ENCODE peak calls at places on chromosome 1, in six cellular contexts. One of them, this sample, is unnamed.

GRCh38 chr1:180521474-180522203 is 19.3 kb upstream of the ACBD6 start:
- DNase-seq in A549: no peak
- DNase-seq in GM12878: no peak
- DNase-seq in IMR-90: no peak
- DNase-seq in HepG2: peak; percentile 86
- DNase-seq in K562: no peak
- DNase-seq in this sample: no peak

GRCh38 chr1:240524356-240525071 is 87.4 kb downstream of the GREM2 start:
- DNase-seq in GM12878: no peak
- DNase-seq in K562: no peak
- DNase-seq in HepG2: no peak
- DNase-seq in IMR-90: no peak
- DNase-seq in A549: no peak
- DNase-seq in this sample: no peak

GRCh38 chr1:232302376-232303049 is 327.4 kb downstream of the SIPA1L2 start:
- DNase-seq in HepG2: no peak
- DNase-seq in A549: no peak
- DNase-seq in GM12878: no peak
- DNase-seq in K562: no peak
- DNase-seq in IMR-90: no peak
- DNase-seq in this sample: no peak

GRCh38 chr1:200556005-200556404 is 64.5 kb downstream of the KIF14 start:
- DNase-seq in K562: no peak
- DNase-seq in GM12878: no peak
- DNase-seq in A549: no peak
- DNase-seq in IMR-90: peak; percentile 13
- DNase-seq in HepG2: no peak
- DNase-seq in this sample: no peak

GRCh38 chr1:247113733-247114271 is 9.6 kb upstream of the ZNF669 start:
- DNase-seq in A549: no peak
- DNase-seq in K562: no peak
- DNase-seq in HepG2: no peak
- DNase-seq in IMR-90: no peak
- DNase-seq in GM12878: no peak
- DNase-seq in this sample: no peak

GRCh38 chr1:45493116-45493697 is 2.2 kb upstream of the TESK2 start:
- DNase-seq in K562: peak; percentile 68
- DNase-seq in A549: no peak
- DNase-seq in IMR-90: peak; percentile 51
- DNase-seq in HepG2: peak; percentile 55
- DNase-seq in GM12878: no peak
- DNase-seq in this sample: peak; percentile 25

GRCh38 chr1:86705633-86705985 is 1.2 kb downstream of the SH3GLB1 start:
- DNase-seq in GM12878: no peak
- DNase-seq in A549: no peak
- DNase-seq in HepG2: no peak
- DNase-seq in K562: no peak
- DNase-seq in IMR-90: no peak
- DNase-seq in this sample: no peak

GRCh38 chr1:36639461-36639860 is 156.7 kb upstream of the CSF3R start:
- DNase-seq in HepG2: no peak
- DNase-seq in GM12878: no peak
- DNase-seq in K562: no peak
- DNase-seq in IMR-90: no peak
- DNase-seq in A549: no peak
- DNase-seq in this sample: no peak

GRCh38 chr1:85344256-85344694 is 67.8 kb upstream of the BCL10 start:
- DNase-seq in GM12878: no peak
- DNase-seq in K562: peak; percentile 57
- DNase-seq in HepG2: peak; percentile 44
- DNase-seq in IMR-90: peak; percentile 63
- DNase-seq in A549: peak; percentile 62
- DNase-seq in this sample: peak; percentile 63

GRCh38 chr1:36322786-36323635 is 434 bp downstream of the EVA1B start:
- DNase-seq in A549: no peak
- DNase-seq in IMR-90: peak; percentile 59
- DNase-seq in GM12878: no peak
- DNase-seq in K562: peak; percentile 51
- DNase-seq in HepG2: no peak
- DNase-seq in this sample: no peak

GRCh38 chr1:57506941-57507340 is 83.1 kb upstream of the DAB1 start:
- DNase-seq in A549: no peak
- DNase-seq in HepG2: no peak
- DNase-seq in IMR-90: no peak
- DNase-seq in GM12878: no peak
- DNase-seq in K562: no peak
- DNase-seq in this sample: no peak

GRCh38 chr1:109532365-109533136 is 7.1 kb upstream of the GPR61 start:
- DNase-seq in IMR-90: peak; percentile 68
- DNase-seq in GM12878: no peak
- DNase-seq in A549: peak; percentile 64
- DNase-seq in K562: peak; percentile 88
- DNase-seq in HepG2: peak; percentile 75
- DNase-seq in this sample: peak; percentile 95

GRCh38 chr1:199283814-199284213 is 645.0 kb downstream of the PTPRC start:
- DNase-seq in GM12878: no peak
- DNase-seq in A549: no peak
- DNase-seq in IMR-90: no peak
- DNase-seq in HepG2: no peak
- DNase-seq in K562: no peak
- DNase-seq in this sample: no peak

GRCh38 chr1:236945002-236945401 is 59.2 kb downstream of the MT1HL1 start:
- DNase-seq in IMR-90: no peak
- DNase-seq in K562: peak; percentile 26
- DNase-seq in GM12878: no peak
- DNase-seq in HepG2: no peak
- DNase-seq in A549: no peak
- DNase-seq in this sample: no peak

GRCh38 chr1:83318361-83318760 is 680.6 kb downstream of the TTLL7 start:
- DNase-seq in A549: no peak
- DNase-seq in HepG2: no peak
- DNase-seq in GM12878: no peak
- DNase-seq in IMR-90: no peak
- DNase-seq in K562: no peak
- DNase-seq in this sample: no peak

GRCh38 chr1:182570611-182570970 is 18.5 kb downstream of the RNASEL start:
- DNase-seq in K562: no peak
- DNase-seq in GM12878: no peak
- DNase-seq in A549: no peak
- DNase-seq in IMR-90: no peak
- DNase-seq in HepG2: no peak
- DNase-seq in this sample: no peak

GRCh38 chr1:189782280-189782679 is 695.4 kb downstream of the BRINP3 start:
- DNase-seq in HepG2: no peak
- DNase-seq in A549: no peak
- DNase-seq in IMR-90: no peak
- DNase-seq in K562: no peak
- DNase-seq in GM12878: no peak
- DNase-seq in this sample: no peak

GRCh38 chr1:35929730-35930592 is 944 bp upstream of the AGO3 start:
- DNase-seq in GM12878: no peak
- DNase-seq in IMR-90: peak; percentile 42
- DNase-seq in HepG2: peak; percentile 15
- DNase-seq in A549: peak; percentile 16
- DNase-seq in K562: peak; percentile 74
- DNase-seq in this sample: peak; percentile 56

GRCh38 chr1:9075023-9075422 is 5.6 kb upstream of the SLC2A5 start:
- DNase-seq in K562: no peak
- DNase-seq in GM12878: peak; percentile 27
- DNase-seq in HepG2: peak; percentile 17
- DNase-seq in IMR-90: no peak
- DNase-seq in A549: no peak
- DNase-seq in this sample: no peak

GRCh38 chr1:172833956-172834355 is 175.1 kb downstream of the FASLG start:
- DNase-seq in HepG2: no peak
- DNase-seq in A549: no peak
- DNase-seq in K562: no peak
- DNase-seq in GM12878: no peak
- DNase-seq in IMR-90: no peak
- DNase-seq in this sample: no peak

GRCh38 chr1:17335821-17336718 is 28.1 kb downstream of the PADI4 start:
- DNase-seq in A549: peak; percentile 40
- DNase-seq in IMR-90: peak; percentile 41
- DNase-seq in GM12878: no peak
- DNase-seq in K562: peak; percentile 67
- DNase-seq in HepG2: peak; percentile 42
- DNase-seq in this sample: peak; percentile 74

GRCh38 chr1:29644812-29645211 is 408.5 kb downstream of the PTPRU start:
- DNase-seq in K562: no peak
- DNase-seq in IMR-90: no peak
- DNase-seq in HepG2: no peak
- DNase-seq in A549: no peak
- DNase-seq in GM12878: no peak
- DNase-seq in this sample: no peak

GRCh38 chr1:17861685-17862084 is 106.6 kb downstream of the ACTL8 start:
- DNase-seq in K562: no peak
- DNase-seq in A549: no peak
- DNase-seq in IMR-90: no peak
- DNase-seq in GM12878: no peak
- DNase-seq in HepG2: no peak
- DNase-seq in this sample: no peak

GRCh38 chr1:232627645-232628334 is 2.1 kb downstream of the SIPA1L2 start:
- DNase-seq in K562: no peak
- DNase-seq in A549: peak; percentile 64
- DNase-seq in GM12878: no peak
- DNase-seq in IMR-90: peak; percentile 52
- DNase-seq in HepG2: no peak
- DNase-seq in this sample: no peak

GRCh38 chr1:119140177-119141019 is at the start of gene WARS2:
- DNase-seq in K562: peak; percentile 93
- DNase-seq in A549: peak; percentile 65
- DNase-seq in GM12878: peak; percentile 93
- DNase-seq in HepG2: peak; percentile 95
- DNase-seq in IMR-90: peak; percentile 98
- DNase-seq in this sample: peak; percentile 93

GRCh38 chr1:156726549-156727226 is 1.6 kb upstream of the METTL25B start:
- DNase-seq in K562: peak; percentile 80
- DNase-seq in A549: peak; percentile 91
- DNase-seq in IMR-90: peak; percentile 66
- DNase-seq in GM12878: no peak
- DNase-seq in HepG2: peak; percentile 64
- DNase-seq in this sample: peak; percentile 71

GRCh38 chr1:59928996-59929395 is 2.4 kb upstream of the CYP2J2 start:
- DNase-seq in HepG2: no peak
- DNase-seq in GM12878: no peak
- DNase-seq in K562: no peak
- DNase-seq in A549: no peak
- DNase-seq in IMR-90: no peak
- DNase-seq in this sample: no peak

GRCh38 chr1:26848499-26848898 is 14.4 kb upstream of the SFN start:
- DNase-seq in K562: no peak
- DNase-seq in A549: no peak
- DNase-seq in GM12878: no peak
- DNase-seq in HepG2: no peak
- DNase-seq in IMR-90: no peak
- DNase-seq in this sample: no peak

GRCh38 chr1:26853156-26853555 is 9.8 kb upstream of the SFN start:
- DNase-seq in K562: peak; percentile 89
- DNase-seq in A549: peak; percentile 89
- DNase-seq in HepG2: peak; percentile 76
- DNase-seq in IMR-90: peak; percentile 80
- DNase-seq in GM12878: no peak
- DNase-seq in this sample: peak; percentile 85

GRCh38 chr1:26851106-26851684 is 11.8 kb upstream of the SFN start:
- DNase-seq in IMR-90: no peak
- DNase-seq in K562: no peak
- DNase-seq in GM12878: no peak
- DNase-seq in A549: no peak
- DNase-seq in HepG2: no peak
- DNase-seq in this sample: no peak

GRCh38 chr1:26852701-26853100 is 10.2 kb upstream of the SFN start:
- DNase-seq in HepG2: no peak
- DNase-seq in A549: no peak
- DNase-seq in GM12878: no peak
- DNase-seq in K562: no peak
- DNase-seq in IMR-90: no peak
- DNase-seq in this sample: no peak

GRCh38 chr1:26848947-26849774 is 13.8 kb upstream of the SFN start:
- DNase-seq in HepG2: peak; percentile 62
- DNase-seq in A549: peak; percentile 84
- DNase-seq in GM12878: no peak
- DNase-seq in IMR-90: peak; percentile 90
- DNase-seq in K562: no peak
- DNase-seq in this sample: no peak
- TF ChIP-seq BHLHE40 in HepG2: no peak
- TF ChIP-seq BHLHE40 in A549: no peak
- TF ChIP-seq BHLHE40 in GM12878: no peak
- TF ChIP-seq BHLHE40 in IMR-90: peak; percentile 17
- TF ChIP-seq BHLHE40 in K562: no peak
- TF ChIP-seq BHLHE40 in this sample: no peak

GRCh38 chr1:158999301-159000069 is 10.2 kb upstream of the IFI16 start:
- DNase-seq in HepG2: no peak
- DNase-seq in IMR-90: peak; percentile 88
- DNase-seq in GM12878: no peak
- DNase-seq in A549: no peak
- DNase-seq in K562: no peak
- DNase-seq in this sample: no peak
- TF ChIP-seq BHLHE40 in HepG2: no peak
- TF ChIP-seq BHLHE40 in IMR-90: peak; percentile 67
- TF ChIP-seq BHLHE40 in GM12878: no peak
- TF ChIP-seq BHLHE40 in A549: no peak
- TF ChIP-seq BHLHE40 in K562: no peak
- TF ChIP-seq BHLHE40 in this sample: no peak

GRCh38 chr1:243718893-243719292 is 131.2 kb downstream of the AKT3 start:
- DNase-seq in K562: no peak
- DNase-seq in HepG2: no peak
- DNase-seq in A549: no peak
- DNase-seq in GM12878: no peak
- DNase-seq in IMR-90: peak; percentile 85
- DNase-seq in this sample: no peak
- TF ChIP-seq BHLHE40 in K562: no peak
- TF ChIP-seq BHLHE40 in HepG2: no peak
- TF ChIP-seq BHLHE40 in A549: no peak
- TF ChIP-seq BHLHE40 in GM12878: no peak
- TF ChIP-seq BHLHE40 in IMR-90: no peak
- TF ChIP-seq BHLHE40 in this sample: no peak

DNA sequence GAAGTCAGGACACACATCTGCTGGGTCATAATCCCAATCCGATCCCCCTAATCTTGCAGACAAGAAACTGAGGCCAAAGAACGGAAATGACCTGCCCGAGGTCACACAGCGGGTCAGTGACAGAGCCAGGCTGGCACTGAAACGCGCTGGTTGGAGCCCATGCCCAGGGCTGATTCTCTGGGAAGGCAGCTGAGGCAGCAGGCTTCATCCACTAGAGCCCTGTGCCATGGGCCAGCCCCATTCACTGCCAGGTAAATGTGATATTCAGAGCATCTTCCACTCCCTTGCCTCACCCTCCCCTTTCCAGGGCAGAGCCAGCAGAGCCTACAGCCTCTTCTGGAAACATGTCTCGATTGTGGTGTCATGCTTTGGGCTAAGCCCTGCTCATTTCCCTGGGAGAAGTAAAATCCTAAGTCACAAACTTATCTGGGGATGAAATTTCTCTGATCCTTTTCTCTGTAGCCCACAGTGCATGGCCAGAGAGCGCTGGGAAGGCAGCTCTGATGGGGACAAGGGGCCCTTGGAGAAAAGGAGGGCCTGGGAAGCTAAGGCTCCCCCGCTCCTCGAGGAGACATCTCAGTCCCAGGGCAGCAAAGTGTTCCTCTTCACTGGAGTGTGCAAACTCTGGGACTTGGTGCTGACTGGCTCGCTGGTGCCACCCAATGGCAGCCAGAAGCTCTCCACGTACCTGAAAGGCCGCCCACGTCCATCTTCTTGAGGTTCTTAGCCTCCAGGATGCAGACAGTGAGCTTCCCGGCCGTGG is 110.4 kb downstream of the SYT2 start:
- DNase-seq in K562: peak; percentile 74
- DNase-seq in GM12878: no peak
- DNase-seq in IMR-90: peak; percentile 84
- DNase-seq in HepG2: peak; percentile 49
- DNase-seq in A549: peak; percentile 82
- DNase-seq in this sample: peak; percentile 85
- TF ChIP-seq BHLHE40 in K562: no peak
- TF ChIP-seq BHLHE40 in GM12878: no peak
- TF ChIP-seq BHLHE40 in IMR-90: no peak
- TF ChIP-seq BHLHE40 in HepG2: no peak
- TF ChIP-seq BHLHE40 in A549: no peak
- TF ChIP-seq BHLHE40 in this sample: no peak